ENCODE peak calls at places on chromosomes 16 and 17, in six cellular contexts. Y, K, F, G, O and C are unnamed samples.

GRCh38 chr17:77247048-77247541 is 106.3 kb downstream of the SEC14L1 start:
- DNase-seq in F (peak), G (peak), O (peak), K (peak), Y (peak), C (peak)

GRCh38 chr16:1295465-1295864 is 14.0 kb upstream of the UBE2I start:
- DNase-seq in G (no peak), F (no peak), O (no peak), Y (no peak), K (no peak), C (no peak)

GRCh38 chr17:5933430-5933829 is 136.7 kb upstream of the WSCD1 start:
- DNase-seq in F (no peak), G (no peak), Y (no peak), K (no peak), O (no peak), C (no peak)

GRCh38 chr17:3512512-3513171 is 36.8 kb downstream of the ASPA start:
- DNase-seq in O (peak), F (peak), G (no peak), K (peak), Y (no peak), C (no peak)

GRCh38 chr16:85316321-85316919 is 204.1 kb upstream of the CIBAR2 start:
- DNase-seq in G (peak), F (peak), O (peak), K (no peak), Y (peak), C (peak)

GRCh38 chr17:10600551-10600950 is 51.1 kb upstream of the MYH2 start:
- DNase-seq in Y (no peak), O (no peak), F (no peak), G (peak), K (no peak), C (no peak)

GRCh38 chr17:1485748-1486376 is 6.6 kb downstream of the MYO1C start:
- DNase-seq in O (no peak), K (no peak), Y (peak), G (no peak), F (peak), C (no peak)

GRCh38 chr16:3642397-3643094 is 11.9 kb upstream of the DNASE1 start:
- DNase-seq in O (no peak), G (no peak), F (peak), K (no peak), Y (no peak), C (no peak)

GRCh38 chr17:1714980-1715802 is 5.0 kb upstream of the TLCD2 start:
- DNase-seq in K (no peak), Y (no peak), O (peak), G (peak), F (peak), C (no peak)

GRCh38 chr16:9141813-9142212 is 50.4 kb downstream of the HAPSTR1 start:
- DNase-seq in F (no peak), Y (no peak), O (no peak), K (no peak), G (no peak), C (no peak)

GRCh38 chr17:39107141-39107540 is 44.3 kb downstream of the PLXDC1 start:
- DNase-seq in F (no peak), O (no peak), Y (no peak), G (no peak), K (no peak), C (no peak)

GRCh38 chr16:66610111-66610820 is 5.8 kb downstream of the CMTM3 start:
- DNase-seq in O (no peak), G (no peak), K (no peak), Y (no peak), F (no peak), C (no peak)

GRCh38 chr17:4142107-4142900 is 526 bp downstream of the ZZEF1 start:
- DNase-seq in Y (no peak), K (no peak), F (peak), O (no peak), G (no peak), C (no peak)

GRCh38 chr16:56372938-56373337 is 52.4 kb downstream of the AMFR start:
- DNase-seq in F (peak), G (no peak), K (no peak), O (no peak), Y (no peak), C (no peak)

GRCh38 chr17:73657473-73658116 is 13.3 kb upstream of the SDK2 start:
- DNase-seq in F (peak), G (peak), O (no peak), Y (peak), K (no peak), C (no peak)

GRCh38 chr17:83125515-83126274 is 46.3 kb downstream of the METRNL start:
- DNase-seq in Y (no peak), F (no peak), O (peak), K (no peak), G (no peak), C (no peak)

GRCh38 chr16:57743886-57744645 is 8.5 kb downstream of the KATNB1 start:
- DNase-seq in Y (no peak), G (no peak), K (no peak), F (no peak), O (no peak), C (no peak)

GRCh38 chr17:51200846-51201245 is 34.6 kb downstream of the NME2 start:
- DNase-seq in K (no peak), O (no peak), F (no peak), Y (no peak), G (no peak), C (no peak)

GRCh38 chr17:8706431-8706830 is 38.2 kb downstream of the CCDC42 start:
- DNase-seq in K (no peak), G (no peak), O (no peak), Y (no peak), F (no peak), C (no peak)

GRCh38 chr16:83878838-83879237 is 20.1 kb upstream of the MLYCD start:
- DNase-seq in Y (no peak), G (peak), F (no peak), O (no peak), K (no peak), C (no peak)

GRCh38 chr17:3959295-3959899 is 4.8 kb downstream of the ATP2A3 start:
- DNase-seq in Y (peak), O (no peak), K (no peak), F (peak), G (peak), C (peak)

GRCh38 chr16:31186176-31186575 is 6.2 kb downstream of the FUS start:
- DNase-seq in Y (no peak), O (no peak), K (no peak), F (no peak), G (no peak), C (no peak)

GRCh38 chr16:67928561-67929364 is 2.9 kb downstream of the CTRL start:
- DNase-seq in O (peak), F (peak), K (peak), Y (peak), G (peak), C (peak)

GRCh38 chr17:41082565-41083136 is 1.3 kb upstream of the KRTAP4-7 start:
- DNase-seq in O (no peak), Y (no peak), K (no peak), G (peak), F (no peak), C (no peak)

GRCh38 chr16:2857451-2858244 is at the start of gene PRSS22:
- DNase-seq in G (no peak), O (no peak), Y (no peak), F (peak), K (no peak), C (no peak)